ENCODE peak calls at places on chromosomes 13 and 19, in five cellular contexts. E is GM12878, F is H1, P is K562, O is HepG2. L is an unnamed sample.

GRCh38 chr13:23928985-23929384 is 31.7 kb upstream of the C1QTNF9B start:
- DNase-seq in E (no peak), F (no peak), P (no peak), O (no peak), L (no peak)

GRCh38 chr19:6068711-6069110 is 41.6 kb downstream of the RFX2 start:
- DNase-seq in E (no peak), F (no peak), P (no peak), O (no peak), L (no peak)

GRCh38 chr19:2038284-2039081 is 12.6 kb downstream of the MKNK2 start:
- DNase-seq in E (no peak), F (no peak), P (peak), O (no peak), L (no peak)

GRCh38 chr13:92769064-92769463 is 457.5 kb upstream of the GPC6 start:
- DNase-seq in E (no peak), F (no peak), P (no peak), O (no peak), L (no peak)

GRCh38 chr13:51557875-51558604 is 26.2 kb upstream of the WDFY2 start:
- DNase-seq in E (no peak), F (no peak), P (no peak), O (no peak), L (no peak)

GRCh38 chr19:15828121-15828620 is 12.7 kb upstream of the OR10H1 start:
- DNase-seq in E (no peak), F (no peak), P (peak), O (no peak), L (no peak)

GRCh38 chr19:35353635-35354034 is 4.6 kb upstream of the FFAR3 start:
- DNase-seq in E (no peak), F (no peak), P (no peak), O (no peak), L (no peak)

GRCh38 chr13:74026753-74027152 is 107.5 kb downstream of the KLF12 start:
- DNase-seq in E (peak), F (no peak), P (no peak), O (no peak), L (peak)

GRCh38 chr19:23913931-23914330 is 755 bp upstream of the ZNF726 start:
- DNase-seq in E (no peak), F (no peak), P (no peak), O (no peak), L (no peak)

GRCh38 chr13:71759506-71760225 is 107.3 kb downstream of the DACH1 start:
- DNase-seq in E (no peak), F (peak), P (no peak), O (peak), L (peak)

GRCh38 chr19:55433292-55433691 is 9.8 kb downstream of the SHISA7 start:
- DNase-seq in E (no peak), F (no peak), P (no peak), O (no peak), L (no peak)

GRCh38 chr19:46946611-46947238 is 72.9 kb upstream of the NPAS1 start:
- DNase-seq in E (no peak), F (no peak), P (no peak), O (peak), L (no peak)
- TF ChIP-seq ATF2 in E (no peak), F (no peak), P (no peak), O (no peak), L (no peak)

DNA sequence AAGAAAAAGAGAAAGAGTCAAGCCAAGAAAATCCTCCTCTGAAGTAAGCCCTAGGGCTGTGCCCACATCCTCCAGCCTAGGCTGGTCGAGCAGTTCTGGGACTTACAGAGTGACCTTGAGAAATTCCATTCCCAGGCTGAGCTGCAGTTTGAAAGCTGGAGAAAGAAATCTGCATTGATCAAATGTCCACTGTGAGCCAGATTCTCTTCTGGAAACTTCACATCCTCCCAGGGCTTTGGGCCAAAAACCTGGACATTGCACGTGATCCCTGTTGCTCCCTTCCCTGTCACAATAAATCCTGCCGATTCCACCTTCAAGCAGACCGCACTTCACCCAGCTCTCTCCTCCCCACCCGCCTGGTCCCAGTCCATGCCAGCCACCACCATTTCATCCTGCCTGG is 15.7 kb downstream of the TMEM143 start:
- DNase-seq in E (no peak), F (no peak), P (no peak), O (peak), L (no peak)
- TF ChIP-seq MAX in E (no peak), F (no peak), P (no peak), O (peak), L (no peak)

GRCh38 chr19:39386557-39386956 is 4.3 kb downstream of the PAF1 start:
- DNase-seq in E (no peak), F (no peak), P (no peak), O (no peak), L (no peak)
- TF ChIP-seq ATF2 in E (no peak), F (no peak), P (no peak), O (no peak), L (no peak)

GRCh38 chr19:45294291-45295029 is 28.2 kb downstream of the CKM start:
- DNase-seq in E (no peak), F (no peak), P (no peak), O (no peak), L (no peak)

GRCh38 chr19:45293682-45294081 is 29.0 kb downstream of the CKM start:
- DNase-seq in E (no peak), F (no peak), P (no peak), O (no peak), L (no peak)

GRCh38 chr19:45297674-45298073 is 25.0 kb downstream of the CKM start:
- DNase-seq in E (no peak), F (no peak), P (no peak), O (no peak), L (no peak)

GRCh38 chr19:45296365-45296764 is 26.3 kb downstream of the CKM start:
- DNase-seq in E (no peak), F (no peak), P (no peak), O (no peak), L (no peak)

DNA sequence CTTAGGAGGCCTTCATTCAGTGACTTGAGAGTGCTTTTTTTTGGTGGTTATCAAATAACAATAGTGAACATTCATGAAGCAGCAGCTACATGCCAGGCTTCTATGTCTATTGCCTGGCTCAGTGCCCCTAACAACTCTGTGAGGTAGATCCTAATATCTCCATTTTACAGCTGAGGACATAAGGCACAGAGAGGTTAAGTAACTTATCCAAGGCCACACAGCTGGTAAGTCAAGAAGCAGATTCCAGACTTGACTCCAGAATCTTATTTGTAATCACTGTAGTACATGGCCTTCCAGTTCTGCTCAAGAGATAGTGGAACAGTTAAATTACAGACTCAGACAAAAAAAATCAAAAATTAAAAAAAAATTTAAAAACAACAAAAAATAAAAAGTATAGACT is 26.8 kb downstream of the CKM start:
- DNase-seq in E (no peak), F (no peak), P (no peak), O (no peak), L (no peak)
- TF ChIP-seq MAX in E (no peak), F (no peak), P (no peak), O (no peak), L (no peak)

DNA sequence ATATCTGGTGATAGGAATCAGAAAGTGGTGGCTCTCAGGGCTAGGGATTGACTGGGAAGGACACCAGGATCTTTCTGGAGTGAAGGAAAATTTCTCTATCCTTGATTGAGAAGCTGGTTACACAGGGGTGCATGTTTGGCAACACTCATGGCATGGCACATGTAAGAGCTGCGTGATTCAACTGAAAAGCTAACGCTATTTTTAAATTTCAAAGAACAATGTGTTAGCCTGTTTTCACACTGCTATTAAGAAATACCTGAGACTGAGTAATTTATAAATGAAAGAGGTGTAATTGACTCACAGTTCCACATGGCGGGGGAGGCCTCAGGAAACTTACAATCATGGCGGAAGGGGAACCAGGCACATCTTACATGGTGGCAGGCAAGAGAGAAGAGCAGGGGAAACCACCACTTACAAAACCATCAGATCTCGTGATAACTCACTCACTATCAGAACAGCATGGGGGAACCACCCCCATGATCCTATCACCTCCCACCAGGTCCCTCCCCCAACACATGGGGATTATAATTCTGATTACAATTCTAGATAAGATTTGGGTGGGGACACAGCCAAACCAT is 7.4 kb downstream of the SIGLEC8 start:
- DNase-seq in E (no peak), F (no peak), P (no peak), O (no peak), L (no peak)
- TF ChIP-seq ATF2 in E (no peak), F (no peak), P (no peak), O (no peak), L (no peak)

DNA sequence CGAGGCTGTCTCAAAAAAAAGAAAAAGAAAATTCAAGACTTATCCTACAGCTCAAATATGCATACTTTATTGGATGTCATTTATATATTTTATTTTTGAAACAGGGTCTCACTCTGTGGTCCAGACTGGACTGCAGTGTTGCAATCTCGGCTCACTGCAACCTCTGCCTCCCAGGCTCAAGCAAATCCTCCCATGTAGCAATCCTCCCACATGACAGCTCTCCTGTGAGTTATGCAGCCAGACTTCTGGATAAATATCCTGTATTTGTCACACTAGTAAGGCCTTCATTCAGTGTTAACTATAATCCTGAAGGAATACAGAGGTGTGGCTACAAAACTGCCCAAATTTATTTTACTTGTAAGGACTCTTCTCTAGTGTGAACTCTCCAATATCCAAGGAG is 7.2 kb downstream of the ZNF552 start:
- DNase-seq in E (no peak), F (no peak), P (no peak), O (no peak), L (no peak)
- TF ChIP-seq MAX in E (no peak), F (no peak), P (no peak), O (no peak), L (no peak)

GRCh38 chr13:75802161-75802560 is 166.0 kb downstream of the LMO7 start:
- DNase-seq in E (no peak), F (no peak), P (no peak), O (no peak), L (no peak)

GRCh38 chr13:75803982-75804381 is 167.9 kb downstream of the LMO7 start:
- DNase-seq in E (no peak), F (no peak), P (no peak), O (no peak), L (no peak)

GRCh38 chr13:75801388-75801787 is 165.3 kb downstream of the LMO7 start:
- DNase-seq in E (no peak), F (no peak), P (no peak), O (no peak), L (no peak)

GRCh38 chr13:75800545-75800944 is 164.4 kb downstream of the LMO7 start:
- DNase-seq in E (no peak), F (no peak), P (no peak), O (no peak), L (no peak)

DNA sequence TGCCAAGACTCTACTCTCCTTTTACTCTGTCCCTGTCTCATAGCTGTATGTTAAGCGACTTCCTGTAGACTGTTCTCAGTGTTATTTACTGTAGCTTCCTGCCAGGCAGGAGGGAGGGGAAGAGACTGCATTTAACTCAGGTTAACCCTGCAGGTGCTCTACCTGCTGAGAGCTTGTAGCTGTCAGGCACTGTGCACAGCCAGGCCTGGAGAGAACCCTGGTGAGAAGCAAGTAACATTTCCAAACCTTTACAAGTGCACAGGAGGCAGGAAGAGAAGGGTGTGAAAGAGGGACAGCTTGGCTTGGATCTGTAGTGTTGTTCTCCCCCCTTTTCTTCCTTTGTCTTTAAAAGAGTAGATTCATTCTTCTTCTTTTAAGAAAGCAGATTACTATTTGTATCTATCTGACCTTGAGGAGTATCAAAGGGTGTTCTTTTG is 167.1 kb downstream of the LMO7 start:
- DNase-seq in E (no peak), F (peak), P (no peak), O (no peak), L (peak)
- TF ChIP-seq ATF2 in E (no peak), F (no peak), P (no peak), O (no peak), L (no peak)

L was measured in WTC11.